ENCODE peak calls at places on chromosome 13, in seven cellular contexts. One of them, this sample, is unnamed.

GRCh38 chr13:29284726-29285125 is 310.8 kb downstream of the SLC7A1 start:
- DNase-seq in fibroblast of the aortic adventitia: no peak
- DNase-seq in GM23338: peak
- DNase-seq in progenitor cell of endocrine pancreas: no peak
- DNase-seq in dorsolateral prefrontal cortex: no peak
- DNase-seq in GM12865: no peak
- DNase-seq in endothelial cell: no peak
- DNase-seq in this sample: no peak

GRCh38 chr13:43769552-43769951 is 17.2 kb downstream of the ENOX1 start:
- DNase-seq in GM23338: no peak
- DNase-seq in progenitor cell of endocrine pancreas: no peak
- DNase-seq in GM12865: no peak
- DNase-seq in fibroblast of the aortic adventitia: no peak
- DNase-seq in endothelial cell: no peak
- DNase-seq in dorsolateral prefrontal cortex: no peak
- DNase-seq in this sample: no peak

GRCh38 chr13:44474122-44474910 is 100.7 kb downstream of the SERP2 start:
- DNase-seq in fibroblast of the aortic adventitia: peak
- DNase-seq in progenitor cell of endocrine pancreas: no peak
- DNase-seq in dorsolateral prefrontal cortex: no peak
- DNase-seq in GM12865: no peak
- DNase-seq in endothelial cell: no peak
- DNase-seq in GM23338: peak
- DNase-seq in this sample: no peak

GRCh38 chr13:78611040-78611439 is 7.7 kb upstream of the POU4F1 start:
- DNase-seq in fibroblast of the aortic adventitia: no peak
- DNase-seq in progenitor cell of endocrine pancreas: no peak
- DNase-seq in endothelial cell: no peak
- DNase-seq in dorsolateral prefrontal cortex: no peak
- DNase-seq in GM23338: no peak
- DNase-seq in GM12865: no peak
- DNase-seq in this sample: no peak

GRCh38 chr13:39897636-39898035 is 242.2 kb downstream of the COG6 start:
- DNase-seq in fibroblast of the aortic adventitia: no peak
- DNase-seq in endothelial cell: no peak
- DNase-seq in progenitor cell of endocrine pancreas: no peak
- DNase-seq in dorsolateral prefrontal cortex: no peak
- DNase-seq in GM12865: no peak
- DNase-seq in GM23338: no peak
- DNase-seq in this sample: no peak

GRCh38 chr13:39527961-39528720 is 74.9 kb downstream of the LHFPL6 start:
- DNase-seq in progenitor cell of endocrine pancreas: no peak
- DNase-seq in dorsolateral prefrontal cortex: peak
- DNase-seq in GM12865: no peak
- DNase-seq in endothelial cell: no peak
- DNase-seq in fibroblast of the aortic adventitia: peak
- DNase-seq in GM23338: no peak
- DNase-seq in this sample: no peak

GRCh38 chr13:31207630-31208549 is 8.1 kb downstream of the B3GLCT start:
- DNase-seq in endothelial cell: no peak
- DNase-seq in fibroblast of the aortic adventitia: peak
- DNase-seq in GM23338: no peak
- DNase-seq in dorsolateral prefrontal cortex: no peak
- DNase-seq in progenitor cell of endocrine pancreas: no peak
- DNase-seq in GM12865: peak
- DNase-seq in this sample: peak

GRCh38 chr13:35882722-35883497 is 248.3 kb downstream of the DCLK1 start:
- DNase-seq in endothelial cell: no peak
- DNase-seq in dorsolateral prefrontal cortex: no peak
- DNase-seq in fibroblast of the aortic adventitia: no peak
- DNase-seq in progenitor cell of endocrine pancreas: no peak
- DNase-seq in GM23338: no peak
- DNase-seq in GM12865: no peak
- DNase-seq in this sample: peak

GRCh38 chr13:88544836-88545235 is 873.7 kb downstream of the SLITRK5 start:
- DNase-seq in progenitor cell of endocrine pancreas: no peak
- DNase-seq in GM12865: no peak
- DNase-seq in fibroblast of the aortic adventitia: no peak
- DNase-seq in GM23338: no peak
- DNase-seq in dorsolateral prefrontal cortex: no peak
- DNase-seq in endothelial cell: no peak
- DNase-seq in this sample: no peak

GRCh38 chr13:94343243-94343585 is 136.3 kb downstream of the DCT start:
- DNase-seq in fibroblast of the aortic adventitia: peak
- DNase-seq in progenitor cell of endocrine pancreas: no peak
- DNase-seq in GM23338: no peak
- DNase-seq in dorsolateral prefrontal cortex: no peak
- DNase-seq in endothelial cell: no peak
- DNase-seq in GM12865: no peak
- DNase-seq in this sample: no peak

GRCh38 chr13:113643593-113643992 is 14.4 kb downstream of the ATP4B start:
- DNase-seq in fibroblast of the aortic adventitia: no peak
- DNase-seq in GM12865: no peak
- DNase-seq in GM23338: no peak
- DNase-seq in progenitor cell of endocrine pancreas: no peak
- DNase-seq in endothelial cell: no peak
- DNase-seq in dorsolateral prefrontal cortex: no peak
- DNase-seq in this sample: no peak

GRCh38 chr13:112065867-112066623 is 904 bp upstream of the SOX1 start:
- DNase-seq in progenitor cell of endocrine pancreas: no peak
- DNase-seq in fibroblast of the aortic adventitia: no peak
- DNase-seq in endothelial cell: no peak
- DNase-seq in dorsolateral prefrontal cortex: no peak
- DNase-seq in GM23338: peak
- DNase-seq in GM12865: no peak
- DNase-seq in this sample: no peak
- TF ChIP-seq CTCF in progenitor cell of endocrine pancreas: peak
- TF ChIP-seq CTCF in fibroblast of the aortic adventitia: no peak
- TF ChIP-seq CTCF in endothelial cell: no peak
- TF ChIP-seq CTCF in dorsolateral prefrontal cortex: no peak
- TF ChIP-seq CTCF in GM23338: no peak
- TF ChIP-seq CTCF in GM12865: no peak
- TF ChIP-seq CTCF in this sample: no peak

GRCh38 chr13:41107104-41107571 is 25.5 kb downstream of the KBTBD6 start:
- DNase-seq in fibroblast of the aortic adventitia: no peak
- DNase-seq in endothelial cell: no peak
- DNase-seq in progenitor cell of endocrine pancreas: peak
- DNase-seq in GM12865: no peak
- DNase-seq in dorsolateral prefrontal cortex: no peak
- DNase-seq in GM23338: peak
- DNase-seq in this sample: no peak
- TF ChIP-seq CTCF in fibroblast of the aortic adventitia: no peak
- TF ChIP-seq CTCF in endothelial cell: no peak
- TF ChIP-seq CTCF in progenitor cell of endocrine pancreas: no peak
- TF ChIP-seq CTCF in GM12865: no peak
- TF ChIP-seq CTCF in dorsolateral prefrontal cortex: no peak
- TF ChIP-seq CTCF in GM23338: no peak
- TF ChIP-seq CTCF in this sample: no peak

GRCh38 chr13:21673592-21674270 is 2.9 kb downstream of the FGF9 start:
- DNase-seq in endothelial cell: peak
- DNase-seq in GM23338: peak
- DNase-seq in dorsolateral prefrontal cortex: no peak
- DNase-seq in GM12865: peak
- DNase-seq in progenitor cell of endocrine pancreas: peak
- DNase-seq in fibroblast of the aortic adventitia: peak
- DNase-seq in this sample: peak
- TF ChIP-seq CTCF in endothelial cell: peak
- TF ChIP-seq CTCF in GM23338: no peak
- TF ChIP-seq CTCF in dorsolateral prefrontal cortex: no peak
- TF ChIP-seq CTCF in GM12865: peak
- TF ChIP-seq CTCF in progenitor cell of endocrine pancreas: peak
- TF ChIP-seq CTCF in fibroblast of the aortic adventitia: peak
- TF ChIP-seq CTCF in this sample: no peak

GRCh38 chr13:112587767-112588489 is at the start of gene TUBGCP3:
- DNase-seq in progenitor cell of endocrine pancreas: peak
- DNase-seq in GM23338: peak
- DNase-seq in GM12865: peak
- DNase-seq in dorsolateral prefrontal cortex: peak
- DNase-seq in fibroblast of the aortic adventitia: peak
- DNase-seq in endothelial cell: peak
- DNase-seq in this sample: peak
- TF ChIP-seq CTCF in progenitor cell of endocrine pancreas: no peak
- TF ChIP-seq CTCF in GM23338: no peak
- TF ChIP-seq CTCF in GM12865: no peak
- TF ChIP-seq CTCF in dorsolateral prefrontal cortex: peak
- TF ChIP-seq CTCF in fibroblast of the aortic adventitia: no peak
- TF ChIP-seq CTCF in endothelial cell: no peak
- TF ChIP-seq CTCF in this sample: no peak

This sample was measured in nephron progenitor cell.